ENCODE peak calls at places on chromosomes 6 and 20, in five cellular contexts. One of them, this sample, is unnamed.

GRCh38 chr6:110661426-110661825 is 153.8 kb downstream of the CDK19 start:
- DNase-seq in A549: no peak
- DNase-seq in pancreas: no peak
- DNase-seq in upper lobe of right lung: no peak
- DNase-seq in CD4-positive, CD25-positive, alpha-beta regulatory T cell: no peak
- DNase-seq in this sample: no peak

GRCh38 chr6:33316603-33317417 is 734 bp downstream of the ZBTB22 start:
- DNase-seq in A549: no peak
- DNase-seq in CD4-positive, CD25-positive, alpha-beta regulatory T cell: no peak
- DNase-seq in pancreas: peak; percentile 52
- DNase-seq in upper lobe of right lung: no peak
- DNase-seq in this sample: no peak

GRCh38 chr6:152572395-152573061 is 64.6 kb downstream of the SYNE1 start:
- DNase-seq in upper lobe of right lung: no peak
- DNase-seq in CD4-positive, CD25-positive, alpha-beta regulatory T cell: no peak
- DNase-seq in A549: no peak
- DNase-seq in pancreas: no peak
- DNase-seq in this sample: no peak

GRCh38 chr6:77036400-77036799 is 426.9 kb downstream of the HTR1B start:
- DNase-seq in A549: no peak
- DNase-seq in pancreas: no peak
- DNase-seq in upper lobe of right lung: no peak
- DNase-seq in CD4-positive, CD25-positive, alpha-beta regulatory T cell: no peak
- DNase-seq in this sample: no peak

GRCh38 chr20:59724457-59725366 is 120.4 kb downstream of the PHACTR3 start:
- DNase-seq in pancreas: no peak
- DNase-seq in A549: no peak
- DNase-seq in upper lobe of right lung: peak; percentile 46
- DNase-seq in CD4-positive, CD25-positive, alpha-beta regulatory T cell: no peak
- DNase-seq in this sample: no peak

GRCh38 chr6:24306038-24306437 is 51.8 kb downstream of the DCDC2 start:
- DNase-seq in pancreas: no peak
- DNase-seq in A549: no peak
- DNase-seq in upper lobe of right lung: no peak
- DNase-seq in CD4-positive, CD25-positive, alpha-beta regulatory T cell: no peak
- DNase-seq in this sample: no peak

GRCh38 chr6:109447878-109448555 is 7.5 kb downstream of the SMPD2 start:
- DNase-seq in A549: no peak
- DNase-seq in upper lobe of right lung: no peak
- DNase-seq in pancreas: no peak
- DNase-seq in CD4-positive, CD25-positive, alpha-beta regulatory T cell: no peak
- DNase-seq in this sample: no peak

GRCh38 chr6:150418825-150419594 is 50.2 kb downstream of the IYD start:
- DNase-seq in pancreas: peak; percentile 62
- DNase-seq in CD4-positive, CD25-positive, alpha-beta regulatory T cell: no peak
- DNase-seq in A549: peak; percentile 62
- DNase-seq in upper lobe of right lung: peak; percentile 85
- DNase-seq in this sample: peak; percentile 78

GRCh38 chr6:7721654-7722053 is 4.2 kb upstream of the BMP6 start:
- DNase-seq in A549: peak; percentile 22
- DNase-seq in pancreas: no peak
- DNase-seq in upper lobe of right lung: no peak
- DNase-seq in CD4-positive, CD25-positive, alpha-beta regulatory T cell: no peak
- DNase-seq in this sample: no peak

GRCh38 chr6:42774201-42774600 is 7.7 kb upstream of the BICRAL start:
- DNase-seq in CD4-positive, CD25-positive, alpha-beta regulatory T cell: no peak
- DNase-seq in A549: no peak
- DNase-seq in upper lobe of right lung: no peak
- DNase-seq in pancreas: no peak
- DNase-seq in this sample: no peak
- H3K4me1 ChIP-seq in CD4-positive, CD25-positive, alpha-beta regulatory T cell: peaks cover 92% of the 10 kb centered on the region
- H3K4me1 ChIP-seq in A549: peaks cover 9% of the 10 kb centered on the region
- H3K4me1 ChIP-seq in upper lobe of right lung: peaks cover 11% of the 10 kb centered on the region
- H3K4me1 ChIP-seq in pancreas: no peaks in the 10 kb centered on the region
- H3K4me1 ChIP-seq in this sample: peaks cover 52% of the 10 kb centered on the region

GRCh38 chr6:168034537-168034936 is 37.1 kb downstream of the KIF25 start:
- DNase-seq in upper lobe of right lung: no peak
- DNase-seq in CD4-positive, CD25-positive, alpha-beta regulatory T cell: no peak
- DNase-seq in A549: no peak
- DNase-seq in pancreas: no peak
- DNase-seq in this sample: no peak

GRCh38 chr6:168037242-168037641 is 39.8 kb downstream of the KIF25 start:
- DNase-seq in A549: no peak
- DNase-seq in pancreas: no peak
- DNase-seq in upper lobe of right lung: no peak
- DNase-seq in CD4-positive, CD25-positive, alpha-beta regulatory T cell: no peak
- DNase-seq in this sample: no peak

GRCh38 chr6:168035098-168035660 is 37.7 kb downstream of the KIF25 start:
- DNase-seq in A549: peak; percentile 41
- DNase-seq in upper lobe of right lung: peak; percentile 76
- DNase-seq in CD4-positive, CD25-positive, alpha-beta regulatory T cell: no peak
- DNase-seq in pancreas: peak; percentile 37
- DNase-seq in this sample: peak; percentile 72

GRCh38 chr6:168037856-168038255 is 40.4 kb downstream of the KIF25 start:
- DNase-seq in A549: no peak
- DNase-seq in upper lobe of right lung: no peak
- DNase-seq in CD4-positive, CD25-positive, alpha-beta regulatory T cell: no peak
- DNase-seq in pancreas: no peak
- DNase-seq in this sample: no peak

DNA sequence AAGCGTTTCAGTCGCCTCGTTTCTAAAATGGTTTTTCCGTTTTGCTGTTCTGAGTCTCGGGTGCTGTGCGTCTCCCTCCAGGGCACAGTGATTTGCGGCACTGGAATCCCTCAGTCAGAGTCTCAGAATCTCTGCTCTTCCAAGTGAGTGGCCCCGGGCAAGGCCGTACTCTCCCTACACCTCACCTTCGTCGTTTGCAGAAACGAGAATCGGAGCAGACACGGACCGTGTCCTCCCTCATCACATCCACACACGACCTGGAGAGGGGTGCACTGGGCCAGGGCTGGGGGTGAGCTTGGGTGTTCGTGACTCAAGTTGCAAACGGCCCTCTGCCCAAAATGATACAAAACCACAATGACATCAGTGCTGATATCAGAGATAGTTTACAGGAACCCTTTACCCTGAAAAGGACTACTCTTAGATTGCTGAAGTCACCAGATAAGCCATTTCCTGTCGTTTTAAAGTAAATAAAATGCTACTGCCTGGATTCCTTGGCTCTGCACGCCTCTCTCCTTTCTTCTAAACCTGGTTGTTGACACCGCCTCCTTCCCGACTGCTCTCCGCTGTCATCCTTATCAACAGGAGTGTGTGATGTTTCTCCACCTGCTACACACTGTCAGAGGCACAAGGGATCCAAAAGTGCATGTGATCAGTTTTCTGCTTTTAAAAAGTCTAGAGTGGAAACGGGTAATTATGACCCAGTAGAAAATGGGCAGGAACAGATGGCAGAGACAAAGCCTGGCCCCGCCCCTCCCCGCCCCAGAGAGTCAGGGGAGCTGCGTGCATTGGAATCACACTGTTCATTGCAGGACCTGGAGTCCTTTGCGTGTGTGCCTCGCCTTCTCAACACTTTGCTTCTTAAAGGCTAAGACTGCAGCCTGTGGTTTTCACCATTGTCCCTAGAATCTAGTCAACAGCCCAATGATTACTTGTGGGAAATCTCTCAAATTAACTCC is 38.5 kb downstream of the KIF25 start:
- DNase-seq in pancreas: no peak
- DNase-seq in upper lobe of right lung: no peak
- DNase-seq in A549: peak; percentile 21
- DNase-seq in CD4-positive, CD25-positive, alpha-beta regulatory T cell: no peak
- DNase-seq in this sample: peak; percentile 44
- H3K4me3 ChIP-seq in pancreas: peak overlapping the region; percentile 28
- H3K4me3 ChIP-seq in upper lobe of right lung: peak overlapping the region; percentile 46
- H3K4me3 ChIP-seq in A549: peak overlapping the region; percentile 53
- H3K4me3 ChIP-seq in CD4-positive, CD25-positive, alpha-beta regulatory T cell: no peak overlapping the region
- H3K4me3 ChIP-seq in this sample: peak overlapping the region; percentile 51

DNA sequence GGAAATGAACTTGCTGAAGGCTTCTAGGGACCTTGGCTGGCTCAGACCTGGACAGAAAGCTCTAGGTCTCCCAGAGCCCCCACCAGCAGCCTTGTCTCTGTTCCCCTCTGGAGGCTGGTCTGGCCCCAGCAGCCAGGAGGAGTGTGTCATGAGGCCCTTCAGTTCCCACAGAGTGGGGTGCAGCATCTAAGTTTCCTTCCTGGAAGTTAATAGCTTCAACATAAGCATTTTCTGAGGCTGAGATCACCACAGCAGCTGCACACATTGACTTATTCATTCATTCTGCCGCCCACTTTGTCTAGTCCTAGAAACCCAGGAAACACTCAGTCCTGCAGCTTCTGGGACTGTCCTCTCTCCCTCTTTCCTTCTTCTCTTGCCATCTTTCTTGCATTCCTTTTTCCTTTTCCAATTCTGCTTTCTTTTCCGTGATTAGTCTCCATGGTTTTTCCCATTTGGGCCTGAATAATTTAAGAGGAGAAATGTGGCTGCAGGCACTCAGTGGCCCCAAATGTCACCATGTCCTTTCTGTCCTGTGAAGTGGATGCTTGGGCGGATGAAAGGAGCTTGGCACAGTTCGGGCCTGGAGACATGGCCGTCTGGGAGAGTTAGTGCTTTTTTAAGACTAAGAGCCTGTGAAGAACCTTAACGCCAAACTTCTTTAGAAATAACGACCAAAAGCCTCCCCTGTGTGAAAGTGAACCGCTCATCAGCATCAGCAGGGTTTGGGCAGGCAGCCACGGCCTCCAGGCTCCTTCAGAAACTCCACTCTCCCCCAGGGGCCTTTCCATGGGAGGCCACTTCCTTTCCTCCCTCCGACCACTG is 31.0 kb upstream of the PCMTD2 start:
- DNase-seq in A549: no peak
- DNase-seq in pancreas: no peak
- DNase-seq in upper lobe of right lung: no peak
- DNase-seq in CD4-positive, CD25-positive, alpha-beta regulatory T cell: no peak
- DNase-seq in this sample: no peak
- H3K4me1 ChIP-seq in A549: no peaks in the 10 kb centered on the region
- H3K4me1 ChIP-seq in pancreas: no peaks in the 10 kb centered on the region
- H3K4me1 ChIP-seq in upper lobe of right lung: peaks cover 29% of the 10 kb centered on the region
- H3K4me1 ChIP-seq in CD4-positive, CD25-positive, alpha-beta regulatory T cell: peaks cover 3% of the 10 kb centered on the region
- H3K4me1 ChIP-seq in this sample: peaks cover 32% of the 10 kb centered on the region

GRCh38 chr6:31836676-31837611 is 9.4 kb downstream of the HSPA1B start:
- DNase-seq in A549: no peak
- DNase-seq in upper lobe of right lung: no peak
- DNase-seq in CD4-positive, CD25-positive, alpha-beta regulatory T cell: no peak
- DNase-seq in pancreas: no peak
- DNase-seq in this sample: no peak

GRCh38 chr6:31842056-31842455 is 14.5 kb downstream of the HSPA1B start:
- DNase-seq in pancreas: no peak
- DNase-seq in CD4-positive, CD25-positive, alpha-beta regulatory T cell: no peak
- DNase-seq in upper lobe of right lung: no peak
- DNase-seq in A549: no peak
- DNase-seq in this sample: no peak

GRCh38 chr6:31837612-31838553 is 10.3 kb downstream of the HSPA1B start:
- DNase-seq in upper lobe of right lung: no peak
- DNase-seq in pancreas: no peak
- DNase-seq in CD4-positive, CD25-positive, alpha-beta regulatory T cell: no peak
- DNase-seq in A549: no peak
- DNase-seq in this sample: no peak

GRCh38 chr6:31836036-31836675 is 8.6 kb downstream of the HSPA1B start:
- DNase-seq in pancreas: no peak
- DNase-seq in CD4-positive, CD25-positive, alpha-beta regulatory T cell: no peak
- DNase-seq in A549: no peak
- DNase-seq in upper lobe of right lung: no peak
- DNase-seq in this sample: no peak

GRCh38 chr6:31838968-31839367 is 11.4 kb downstream of the HSPA1B start:
- DNase-seq in CD4-positive, CD25-positive, alpha-beta regulatory T cell: no peak
- DNase-seq in pancreas: no peak
- DNase-seq in A549: no peak
- DNase-seq in upper lobe of right lung: no peak
- DNase-seq in this sample: no peak
- H3K4me3 ChIP-seq in CD4-positive, CD25-positive, alpha-beta regulatory T cell: no peak overlapping the region
- H3K4me3 ChIP-seq in pancreas: no peak overlapping the region
- H3K4me3 ChIP-seq in A549: peak overlapping the region; percentile 99
- H3K4me3 ChIP-seq in upper lobe of right lung: no peak overlapping the region
- H3K4me3 ChIP-seq in this sample: no peak overlapping the region

GRCh38 chr6:19037607-19038006 is 650.5 kb downstream of the RNF144B start:
- DNase-seq in pancreas: no peak
- DNase-seq in upper lobe of right lung: no peak
- DNase-seq in CD4-positive, CD25-positive, alpha-beta regulatory T cell: no peak
- DNase-seq in A549: no peak
- DNase-seq in this sample: no peak

GRCh38 chr6:19028201-19028600 is 641.1 kb downstream of the RNF144B start:
- DNase-seq in pancreas: no peak
- DNase-seq in A549: no peak
- DNase-seq in CD4-positive, CD25-positive, alpha-beta regulatory T cell: no peak
- DNase-seq in upper lobe of right lung: no peak
- DNase-seq in this sample: no peak

GRCh38 chr6:19035454-19035853 is 648.3 kb downstream of the RNF144B start:
- DNase-seq in A549: no peak
- DNase-seq in CD4-positive, CD25-positive, alpha-beta regulatory T cell: no peak
- DNase-seq in upper lobe of right lung: no peak
- DNase-seq in pancreas: no peak
- DNase-seq in this sample: no peak

GRCh38 chr6:19033683-19034082 is 646.5 kb downstream of the RNF144B start:
- DNase-seq in upper lobe of right lung: no peak
- DNase-seq in pancreas: no peak
- DNase-seq in A549: no peak
- DNase-seq in CD4-positive, CD25-positive, alpha-beta regulatory T cell: no peak
- DNase-seq in this sample: no peak

DNA sequence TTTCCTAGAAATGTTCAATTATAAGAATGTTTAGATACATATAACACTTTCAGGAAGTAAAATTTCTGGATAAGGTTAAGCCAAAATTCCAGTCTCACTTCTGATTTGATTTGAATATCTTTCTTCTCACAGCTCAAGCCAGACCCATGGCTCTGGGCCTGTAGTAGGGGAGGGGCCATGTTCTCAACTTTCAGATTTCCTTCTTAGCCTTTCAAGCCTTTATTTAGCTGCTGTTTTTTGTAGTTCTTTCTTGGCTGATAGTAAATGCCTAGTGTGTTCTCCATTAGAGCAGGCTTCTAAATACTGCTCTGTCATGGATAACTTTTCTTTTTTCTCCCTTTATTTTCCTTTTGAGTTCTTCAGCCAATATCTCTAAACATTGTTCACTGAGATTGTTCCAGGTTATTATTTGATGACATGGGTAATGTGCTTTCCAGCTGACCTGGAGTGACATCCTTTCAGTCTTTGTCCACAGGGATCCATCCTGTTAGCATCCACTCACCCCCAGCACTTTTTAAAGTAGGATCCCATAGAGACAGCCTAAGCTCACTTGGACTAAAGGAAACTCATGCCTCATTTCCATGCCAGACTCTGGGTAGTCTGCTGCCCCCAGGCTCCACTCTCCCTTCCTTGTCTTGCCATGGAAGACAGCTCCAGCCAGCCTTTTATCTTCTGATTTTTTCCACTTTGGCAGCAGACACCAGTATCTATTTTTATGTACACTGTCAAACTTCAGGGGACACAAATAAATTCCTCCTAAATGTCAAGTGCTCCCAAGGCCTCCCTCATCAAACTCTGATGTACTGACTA is 645.5 kb downstream of the RNF144B start:
- DNase-seq in pancreas: no peak
- DNase-seq in upper lobe of right lung: no peak
- DNase-seq in A549: no peak
- DNase-seq in CD4-positive, CD25-positive, alpha-beta regulatory T cell: no peak
- DNase-seq in this sample: no peak
- H3K4me1 ChIP-seq in pancreas: no peaks in the 10 kb centered on the region
- H3K4me1 ChIP-seq in upper lobe of right lung: peaks cover 24% of the 10 kb centered on the region
- H3K4me1 ChIP-seq in A549: no peaks in the 10 kb centered on the region
- H3K4me1 ChIP-seq in CD4-positive, CD25-positive, alpha-beta regulatory T cell: no peaks in the 10 kb centered on the region
- H3K4me1 ChIP-seq in this sample: peaks cover 26% of the 10 kb centered on the region

GRCh38 chr6:131093334-131093733 is 30.3 kb upstream of the EPB41L2 start:
- DNase-seq in A549: no peak
- DNase-seq in CD4-positive, CD25-positive, alpha-beta regulatory T cell: no peak
- DNase-seq in upper lobe of right lung: no peak
- DNase-seq in pancreas: no peak
- DNase-seq in this sample: no peak
- H3K4me3 ChIP-seq in A549: no peak overlapping the region
- H3K4me3 ChIP-seq in CD4-positive, CD25-positive, alpha-beta regulatory T cell: no peak overlapping the region
- H3K4me3 ChIP-seq in upper lobe of right lung: no peak overlapping the region
- H3K4me3 ChIP-seq in pancreas: no peak overlapping the region
- H3K4me3 ChIP-seq in this sample: no peak overlapping the region